ENCODE peak calls at places on chromosome 3, in seven cellular contexts. One of them, this sample, is unnamed.

GRCh38 chr3:50205719-50206276 is 727 bp downstream of the SLC38A3 start:
- DNase-seq in NT2/D1: no peak
- DNase-seq in K562: peak
- DNase-seq in SK-N-SH: peak
- DNase-seq in GM12878: no peak
- DNase-seq in HepG2: peak
- DNase-seq in HCT116: peak
- DNase-seq in this sample: no peak

GRCh38 chr3:4888913-4889846 is 90.1 kb upstream of the BHLHE40 start:
- DNase-seq in NT2/D1: no peak
- DNase-seq in HCT116: no peak
- DNase-seq in GM12878: peak
- DNase-seq in K562: no peak
- DNase-seq in SK-N-SH: peak
- DNase-seq in HepG2: no peak
- DNase-seq in this sample: no peak

GRCh38 chr3:53259427-53260259 is 3.8 kb upstream of the TKT start:
- DNase-seq in NT2/D1: no peak
- DNase-seq in K562: no peak
- DNase-seq in SK-N-SH: peak
- DNase-seq in HepG2: peak
- DNase-seq in HCT116: no peak
- DNase-seq in GM12878: no peak
- DNase-seq in this sample: no peak

GRCh38 chr3:55620361-55621025 is 133.4 kb upstream of the WNT5A start:
- DNase-seq in NT2/D1: no peak
- DNase-seq in GM12878: peak
- DNase-seq in HepG2: no peak
- DNase-seq in K562: peak
- DNase-seq in SK-N-SH: no peak
- DNase-seq in HCT116: no peak
- DNase-seq in this sample: no peak

GRCh38 chr3:97835761-97836160 is 13.9 kb downstream of the CRYBG3 start:
- DNase-seq in HCT116: no peak
- DNase-seq in GM12878: no peak
- DNase-seq in SK-N-SH: no peak
- DNase-seq in NT2/D1: no peak
- DNase-seq in HepG2: no peak
- DNase-seq in K562: no peak
- DNase-seq in this sample: no peak

GRCh38 chr3:126485956-126486884 is 10.5 kb upstream of the ZXDC start:
- DNase-seq in K562: no peak
- DNase-seq in HCT116: no peak
- DNase-seq in HepG2: no peak
- DNase-seq in SK-N-SH: no peak
- DNase-seq in NT2/D1: no peak
- DNase-seq in GM12878: no peak
- DNase-seq in this sample: no peak

GRCh38 chr3:60207833-60208367 is 1043.4 kb downstream of the FHIT start:
- DNase-seq in GM12878: no peak
- DNase-seq in HepG2: no peak
- DNase-seq in SK-N-SH: no peak
- DNase-seq in HCT116: no peak
- DNase-seq in NT2/D1: no peak
- DNase-seq in K562: no peak
- DNase-seq in this sample: no peak

GRCh38 chr3:72538070-72538745 is 310.0 kb downstream of the SHQ1 start:
- DNase-seq in HepG2: no peak
- DNase-seq in GM12878: peak
- DNase-seq in K562: no peak
- DNase-seq in HCT116: no peak
- DNase-seq in SK-N-SH: no peak
- DNase-seq in NT2/D1: no peak
- DNase-seq in this sample: no peak

GRCh38 chr3:34212175-34212574 is 413.7 kb downstream of the PDCD6IP start:
- DNase-seq in HepG2: no peak
- DNase-seq in GM12878: no peak
- DNase-seq in HCT116: no peak
- DNase-seq in SK-N-SH: no peak
- DNase-seq in NT2/D1: no peak
- DNase-seq in K562: no peak
- DNase-seq in this sample: no peak

GRCh38 chr3:12270976-12271375 is 17.9 kb upstream of the PPARG start:
- DNase-seq in K562: no peak
- DNase-seq in NT2/D1: no peak
- DNase-seq in HCT116: no peak
- DNase-seq in HepG2: no peak
- DNase-seq in SK-N-SH: no peak
- DNase-seq in GM12878: no peak
- DNase-seq in this sample: no peak

GRCh38 chr3:186638259-186638658 is 1.9 kb upstream of the FETUB start:
- DNase-seq in GM12878: no peak
- DNase-seq in K562: no peak
- DNase-seq in SK-N-SH: no peak
- DNase-seq in NT2/D1: no peak
- DNase-seq in HepG2: no peak
- DNase-seq in HCT116: no peak
- DNase-seq in this sample: no peak

GRCh38 chr3:59163953-59164352 is 114.1 kb upstream of the CFAP20DC start:
- DNase-seq in GM12878: no peak
- DNase-seq in SK-N-SH: no peak
- DNase-seq in HCT116: no peak
- DNase-seq in HepG2: no peak
- DNase-seq in NT2/D1: no peak
- DNase-seq in K562: peak
- DNase-seq in this sample: no peak

GRCh38 chr3:23644741-23645140 is 161.0 kb upstream of the UBE2E1 start:
- DNase-seq in K562: no peak
- DNase-seq in SK-N-SH: no peak
- DNase-seq in GM12878: no peak
- DNase-seq in HepG2: no peak
- DNase-seq in NT2/D1: peak
- DNase-seq in HCT116: no peak
- DNase-seq in this sample: peak

GRCh38 chr3:90055721-90056120 is 948.3 kb downstream of the EPHA3 start:
- DNase-seq in GM12878: no peak
- DNase-seq in HCT116: no peak
- DNase-seq in NT2/D1: no peak
- DNase-seq in HepG2: no peak
- DNase-seq in SK-N-SH: no peak
- DNase-seq in K562: no peak
- DNase-seq in this sample: no peak

GRCh38 chr3:180947761-180948390 is 35.4 kb downstream of the FXR1 start:
- DNase-seq in K562: no peak
- DNase-seq in HCT116: no peak
- DNase-seq in NT2/D1: no peak
- DNase-seq in GM12878: no peak
- DNase-seq in HepG2: no peak
- DNase-seq in SK-N-SH: no peak
- DNase-seq in this sample: no peak

GRCh38 chr3:30676424-30677346 is 70.3 kb downstream of the TGFBR2 start:
- DNase-seq in HCT116: no peak
- DNase-seq in SK-N-SH: no peak
- DNase-seq in GM12878: no peak
- DNase-seq in NT2/D1: no peak
- DNase-seq in K562: no peak
- DNase-seq in HepG2: no peak
- DNase-seq in this sample: no peak

GRCh38 chr3:69309810-69310209 is 76.1 kb downstream of the FRMD4B start:
- DNase-seq in K562: peak
- DNase-seq in SK-N-SH: peak
- DNase-seq in GM12878: no peak
- DNase-seq in HepG2: peak
- DNase-seq in HCT116: peak
- DNase-seq in NT2/D1: no peak
- DNase-seq in this sample: no peak

GRCh38 chr3:194688207-194688711 is 2.6 kb downstream of the FAM43A start:
- DNase-seq in K562: no peak
- DNase-seq in SK-N-SH: peak
- DNase-seq in HepG2: peak
- DNase-seq in HCT116: no peak
- DNase-seq in GM12878: no peak
- DNase-seq in NT2/D1: no peak
- DNase-seq in this sample: no peak

GRCh38 chr3:161270991-161271390 is 49.9 kb downstream of the NMD3 start:
- DNase-seq in HepG2: no peak
- DNase-seq in HCT116: no peak
- DNase-seq in SK-N-SH: no peak
- DNase-seq in K562: no peak
- DNase-seq in GM12878: no peak
- DNase-seq in NT2/D1: no peak
- DNase-seq in this sample: no peak

DNA sequence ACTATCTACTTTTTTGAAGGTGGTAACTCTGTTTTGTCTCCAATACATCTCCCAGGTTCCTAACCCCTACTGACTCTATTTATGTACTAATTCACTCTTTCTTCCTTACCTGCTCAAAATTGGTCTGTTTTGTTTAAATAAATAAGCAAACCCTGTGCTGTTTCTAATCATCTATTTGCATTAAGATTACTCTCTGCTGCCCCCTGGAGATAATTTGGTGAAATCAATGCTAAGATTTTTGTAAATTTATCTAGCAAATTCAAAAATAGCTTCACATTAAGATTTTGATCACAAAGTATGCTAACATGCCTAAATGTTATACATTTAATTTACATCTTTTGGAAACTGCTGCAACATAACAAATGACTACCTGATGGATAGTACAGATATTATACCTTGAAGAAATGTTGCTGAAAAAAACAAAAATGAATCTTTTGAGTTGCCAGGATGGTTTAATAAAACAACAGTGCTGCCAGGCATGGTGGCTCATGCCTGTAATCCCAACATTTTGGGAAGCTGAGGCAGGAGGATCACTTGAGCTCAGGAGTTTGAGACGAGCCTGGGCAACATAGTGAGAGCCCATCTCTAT is 4.4 kb upstream of the CD200R1 start:
- DNase-seq in NT2/D1: no peak
- DNase-seq in K562: peak
- DNase-seq in SK-N-SH: peak
- DNase-seq in HepG2: peak
- DNase-seq in GM12878: no peak
- DNase-seq in HCT116: peak
- DNase-seq in this sample: no peak
- TF ChIP-seq YY1 in NT2/D1: no peak
- TF ChIP-seq YY1 in K562: no peak
- TF ChIP-seq YY1 in SK-N-SH: no peak
- TF ChIP-seq YY1 in HepG2: no peak
- TF ChIP-seq YY1 in GM12878: no peak
- TF ChIP-seq YY1 in HCT116: no peak
- TF ChIP-seq YY1 in this sample: no peak

DNA sequence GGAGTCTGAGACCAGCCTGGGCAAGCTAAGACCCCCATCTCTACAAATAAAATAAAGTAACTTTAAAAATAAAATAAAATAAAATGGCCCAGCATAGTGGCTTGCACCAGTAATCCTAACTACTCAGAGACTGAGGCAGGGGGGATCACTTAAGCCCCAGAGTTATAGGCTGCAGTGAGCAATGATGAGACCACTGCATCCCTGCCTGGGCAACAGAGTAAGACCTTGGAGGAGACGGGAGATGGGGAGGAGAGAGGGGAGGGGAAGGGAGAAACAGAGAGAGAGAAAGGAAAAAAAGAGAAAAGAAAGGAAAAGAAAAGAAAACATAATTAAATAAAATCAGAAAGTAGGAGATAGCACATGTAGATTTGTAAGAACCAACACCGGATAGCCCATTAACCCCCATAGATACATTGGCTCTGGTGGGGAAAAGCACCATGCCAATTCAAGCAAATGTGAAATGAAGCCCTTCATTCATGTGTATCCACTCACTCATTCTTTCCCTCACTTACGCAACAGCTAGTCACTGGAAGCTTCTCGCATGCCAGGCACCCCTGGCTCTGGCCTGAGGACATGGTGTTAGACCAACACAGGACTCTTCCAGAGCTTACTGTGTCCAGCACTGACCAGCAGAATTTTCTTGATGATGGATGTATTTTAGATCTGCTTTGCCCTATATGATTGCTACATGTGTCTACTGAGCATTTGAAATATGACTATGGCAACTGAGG is 183.2 kb downstream of the MAGI1 start:
- DNase-seq in NT2/D1: no peak
- DNase-seq in HepG2: peak
- DNase-seq in HCT116: no peak
- DNase-seq in GM12878: no peak
- DNase-seq in SK-N-SH: no peak
- DNase-seq in K562: no peak
- DNase-seq in this sample: no peak
- TF ChIP-seq YY1 in NT2/D1: no peak
- TF ChIP-seq YY1 in HepG2: no peak
- TF ChIP-seq YY1 in HCT116: no peak
- TF ChIP-seq YY1 in GM12878: no peak
- TF ChIP-seq YY1 in SK-N-SH: no peak
- TF ChIP-seq YY1 in K562: no peak
- TF ChIP-seq YY1 in this sample: no peak

DNA sequence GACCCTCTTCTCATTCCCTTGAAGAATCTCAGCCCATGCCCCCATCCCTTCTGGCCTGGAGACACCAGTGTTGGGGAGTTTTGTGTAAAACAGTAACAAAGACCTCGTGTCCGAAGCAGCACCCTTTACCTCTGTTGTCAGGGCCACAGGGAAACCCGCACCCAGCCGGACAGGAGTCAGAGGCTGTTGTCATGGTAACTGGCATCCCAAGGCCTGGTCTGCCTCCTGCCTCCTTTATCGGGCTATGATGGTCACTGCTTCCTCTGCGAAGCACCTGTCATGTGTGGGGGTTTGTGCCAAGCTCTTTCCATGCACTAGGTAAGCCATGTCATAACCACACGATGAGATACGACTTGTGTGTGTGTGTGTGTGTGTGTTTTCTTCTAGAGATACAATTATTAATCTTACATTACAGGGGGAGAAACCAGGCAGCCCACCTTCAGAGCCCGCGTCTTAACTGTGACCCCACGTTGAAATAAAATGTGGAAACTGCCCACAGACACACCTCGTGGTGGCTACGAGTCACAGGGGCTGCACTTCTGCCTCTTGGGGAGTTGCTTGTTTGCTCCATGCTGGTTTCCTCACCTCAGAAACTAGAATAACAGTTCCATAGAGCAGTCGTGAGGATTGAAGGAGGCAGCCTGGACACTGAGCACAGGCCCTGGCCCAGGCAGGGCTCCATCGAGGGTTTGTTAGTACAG is 18.0 kb downstream of the ZDHHC19 start:
- DNase-seq in K562: peak
- DNase-seq in NT2/D1: no peak
- DNase-seq in HepG2: no peak
- DNase-seq in GM12878: no peak
- DNase-seq in SK-N-SH: peak
- DNase-seq in HCT116: no peak
- DNase-seq in this sample: no peak
- TF ChIP-seq YY1 in K562: no peak
- TF ChIP-seq YY1 in NT2/D1: no peak
- TF ChIP-seq YY1 in HepG2: no peak
- TF ChIP-seq YY1 in GM12878: no peak
- TF ChIP-seq YY1 in SK-N-SH: no peak
- TF ChIP-seq YY1 in HCT116: no peak
- TF ChIP-seq YY1 in this sample: no peak

DNA sequence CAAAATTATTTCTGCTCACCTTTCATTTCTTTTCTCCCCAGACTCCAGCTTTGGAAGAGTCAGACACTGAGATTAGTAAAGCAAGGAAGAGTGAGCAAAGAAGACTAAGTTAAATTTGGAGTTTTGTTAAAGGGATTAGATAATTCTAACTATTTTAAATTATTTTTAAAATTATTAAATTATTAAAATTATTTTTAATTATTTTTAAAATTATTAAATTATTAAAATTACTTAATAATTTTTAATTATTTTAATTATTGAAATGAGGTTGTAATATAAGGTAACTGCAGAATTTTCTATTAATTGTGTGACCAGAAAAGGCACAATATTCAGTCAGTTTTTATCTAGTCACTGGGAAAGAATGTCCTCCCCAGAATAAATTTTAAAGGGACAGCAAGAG is 185.0 kb upstream of the EOMES start:
- DNase-seq in HepG2: no peak
- DNase-seq in SK-N-SH: no peak
- DNase-seq in GM12878: no peak
- DNase-seq in NT2/D1: no peak
- DNase-seq in K562: no peak
- DNase-seq in HCT116: no peak
- DNase-seq in this sample: no peak
- TF ChIP-seq YY1 in HepG2: no peak
- TF ChIP-seq YY1 in SK-N-SH: no peak
- TF ChIP-seq YY1 in GM12878: no peak
- TF ChIP-seq YY1 in NT2/D1: no peak
- TF ChIP-seq YY1 in K562: no peak
- TF ChIP-seq YY1 in HCT116: no peak
- TF ChIP-seq YY1 in this sample: no peak

This sample was measured in H1.